ENCODE peak calls at places on chromosomes 12 and 14, in ten cellular contexts. One of them, this sample, is unnamed.

GRCh38 chr14:39376671-39377403 is 55.4 kb downstream of the FBXO33 start:
- DNase-seq in A673: peak; percentile 32
- DNase-seq in hypothalamus: no peak
- DNase-seq in kidney tubule cell: peak; percentile 12
- DNase-seq in activated CD8-positive, alpha-beta memory T cell treated with anti-CD3 and anti-CD28 coated beads for 48 hours: no peak
- DNase-seq in RPMI8226: no peak
- DNase-seq in hepatic stellate cell: no peak
- DNase-seq in CD4-positive, alpha-beta T cell: no peak
- DNase-seq in tibial artery: no peak
- DNase-seq in EH: peak; percentile 52
- DNase-seq in this sample: peak; percentile 21

GRCh38 chr12:31929140-31929526 is 30.1 kb upstream of the RESF1 start:
- DNase-seq in hypothalamus: no peak
- DNase-seq in tibial artery: no peak
- DNase-seq in A673: no peak
- DNase-seq in kidney tubule cell: no peak
- DNase-seq in EH: no peak
- DNase-seq in hepatic stellate cell: no peak
- DNase-seq in RPMI8226: no peak
- DNase-seq in activated CD8-positive, alpha-beta memory T cell treated with anti-CD3 and anti-CD28 coated beads for 48 hours: no peak
- DNase-seq in CD4-positive, alpha-beta T cell: no peak
- DNase-seq in this sample: no peak

GRCh38 chr12:24742378-24742777 is 206.5 kb downstream of the BCAT1 start:
- DNase-seq in hepatic stellate cell: no peak
- DNase-seq in A673: no peak
- DNase-seq in hypothalamus: no peak
- DNase-seq in EH: no peak
- DNase-seq in RPMI8226: peak; percentile 48
- DNase-seq in activated CD8-positive, alpha-beta memory T cell treated with anti-CD3 and anti-CD28 coated beads for 48 hours: no peak
- DNase-seq in kidney tubule cell: no peak
- DNase-seq in CD4-positive, alpha-beta T cell: no peak
- DNase-seq in tibial artery: peak; percentile 67
- DNase-seq in this sample: peak; percentile 65

GRCh38 chr14:53325176-53325806 is 172.2 kb upstream of the DDHD1 start:
- DNase-seq in activated CD8-positive, alpha-beta memory T cell treated with anti-CD3 and anti-CD28 coated beads for 48 hours: no peak
- DNase-seq in hepatic stellate cell: no peak
- DNase-seq in hypothalamus: no peak
- DNase-seq in EH: peak; percentile 10
- DNase-seq in CD4-positive, alpha-beta T cell: no peak
- DNase-seq in kidney tubule cell: no peak
- DNase-seq in RPMI8226: no peak
- DNase-seq in tibial artery: no peak
- DNase-seq in A673: peak; percentile 40
- DNase-seq in this sample: peak; percentile 15

GRCh38 chr14:59897757-59898383 is 22.1 kb upstream of the LRRC9 start:
- DNase-seq in A673: peak; percentile 67
- DNase-seq in hypothalamus: peak; percentile 7
- DNase-seq in kidney tubule cell: peak; percentile 45
- DNase-seq in CD4-positive, alpha-beta T cell: no peak
- DNase-seq in RPMI8226: peak; percentile 9
- DNase-seq in activated CD8-positive, alpha-beta memory T cell treated with anti-CD3 and anti-CD28 coated beads for 48 hours: no peak
- DNase-seq in hepatic stellate cell: peak; percentile 31
- DNase-seq in EH: peak; percentile 7
- DNase-seq in tibial artery: no peak
- DNase-seq in this sample: no peak

GRCh38 chr14:24377660-24378059 is 9.7 kb downstream of the NFATC4 start:
- DNase-seq in RPMI8226: peak; percentile 67
- DNase-seq in A673: no peak
- DNase-seq in hypothalamus: no peak
- DNase-seq in EH: no peak
- DNase-seq in tibial artery: no peak
- DNase-seq in kidney tubule cell: no peak
- DNase-seq in CD4-positive, alpha-beta T cell: no peak
- DNase-seq in activated CD8-positive, alpha-beta memory T cell treated with anti-CD3 and anti-CD28 coated beads for 48 hours: no peak
- DNase-seq in hepatic stellate cell: no peak
- DNase-seq in this sample: no peak

GRCh38 chr14:105856676-105857222 is 330.4 kb downstream of the TMEM121 start:
- DNase-seq in CD4-positive, alpha-beta T cell: no peak
- DNase-seq in A673: no peak
- DNase-seq in hypothalamus: no peak
- DNase-seq in activated CD8-positive, alpha-beta memory T cell treated with anti-CD3 and anti-CD28 coated beads for 48 hours: no peak
- DNase-seq in RPMI8226: no peak
- DNase-seq in tibial artery: peak; percentile 58
- DNase-seq in EH: no peak
- DNase-seq in kidney tubule cell: no peak
- DNase-seq in hepatic stellate cell: no peak
- DNase-seq in this sample: no peak

GRCh38 chr12:77725611-77726010 is 105.1 kb upstream of the NAV3 start:
- DNase-seq in activated CD8-positive, alpha-beta memory T cell treated with anti-CD3 and anti-CD28 coated beads for 48 hours: no peak
- DNase-seq in kidney tubule cell: no peak
- DNase-seq in CD4-positive, alpha-beta T cell: no peak
- DNase-seq in hepatic stellate cell: no peak
- DNase-seq in hypothalamus: no peak
- DNase-seq in tibial artery: no peak
- DNase-seq in A673: no peak
- DNase-seq in RPMI8226: no peak
- DNase-seq in EH: peak; percentile 84
- DNase-seq in this sample: no peak

GRCh38 chr12:106498056-106498455 is 84.7 kb upstream of the RFX4 start:
- DNase-seq in RPMI8226: no peak
- DNase-seq in A673: no peak
- DNase-seq in hepatic stellate cell: no peak
- DNase-seq in hypothalamus: no peak
- DNase-seq in EH: peak; percentile 5
- DNase-seq in tibial artery: no peak
- DNase-seq in CD4-positive, alpha-beta T cell: no peak
- DNase-seq in kidney tubule cell: peak; percentile 8
- DNase-seq in activated CD8-positive, alpha-beta memory T cell treated with anti-CD3 and anti-CD28 coated beads for 48 hours: no peak
- DNase-seq in this sample: peak; percentile 54

GRCh38 chr14:56087824-56088571 is 30.2 kb upstream of the PELI2 start:
- DNase-seq in kidney tubule cell: no peak
- DNase-seq in hepatic stellate cell: no peak
- DNase-seq in A673: no peak
- DNase-seq in tibial artery: no peak
- DNase-seq in EH: peak; percentile 36
- DNase-seq in hypothalamus: no peak
- DNase-seq in activated CD8-positive, alpha-beta memory T cell treated with anti-CD3 and anti-CD28 coated beads for 48 hours: no peak
- DNase-seq in CD4-positive, alpha-beta T cell: no peak
- DNase-seq in RPMI8226: no peak
- DNase-seq in this sample: peak; percentile 57

GRCh38 chr14:30584058-30584630 is 25.2 kb downstream of the G2E3 start:
- DNase-seq in kidney tubule cell: no peak
- DNase-seq in RPMI8226: no peak
- DNase-seq in A673: no peak
- DNase-seq in hypothalamus: no peak
- DNase-seq in CD4-positive, alpha-beta T cell: no peak
- DNase-seq in tibial artery: no peak
- DNase-seq in activated CD8-positive, alpha-beta memory T cell treated with anti-CD3 and anti-CD28 coated beads for 48 hours: no peak
- DNase-seq in EH: peak; percentile 19
- DNase-seq in hepatic stellate cell: no peak
- DNase-seq in this sample: no peak

GRCh38 chr14:81178063-81178462 is 42.7 kb downstream of the GTF2A1 start:
- DNase-seq in EH: no peak
- DNase-seq in activated CD8-positive, alpha-beta memory T cell treated with anti-CD3 and anti-CD28 coated beads for 48 hours: no peak
- DNase-seq in hypothalamus: no peak
- DNase-seq in tibial artery: no peak
- DNase-seq in A673: no peak
- DNase-seq in hepatic stellate cell: no peak
- DNase-seq in RPMI8226: peak; percentile 36
- DNase-seq in kidney tubule cell: no peak
- DNase-seq in CD4-positive, alpha-beta T cell: no peak
- DNase-seq in this sample: no peak

GRCh38 chr12:1838994-1839365 is 18.6 kb downstream of the LRTM2 start:
- DNase-seq in CD4-positive, alpha-beta T cell: no peak
- DNase-seq in hepatic stellate cell: no peak
- DNase-seq in tibial artery: no peak
- DNase-seq in kidney tubule cell: no peak
- DNase-seq in RPMI8226: no peak
- DNase-seq in activated CD8-positive, alpha-beta memory T cell treated with anti-CD3 and anti-CD28 coated beads for 48 hours: no peak
- DNase-seq in A673: no peak
- DNase-seq in hypothalamus: no peak
- DNase-seq in EH: no peak
- DNase-seq in this sample: no peak

GRCh38 chr12:24488906-24489619 is 459.8 kb downstream of the BCAT1 start:
- DNase-seq in kidney tubule cell: no peak
- DNase-seq in CD4-positive, alpha-beta T cell: no peak
- DNase-seq in A673: no peak
- DNase-seq in EH: no peak
- DNase-seq in hypothalamus: no peak
- DNase-seq in activated CD8-positive, alpha-beta memory T cell treated with anti-CD3 and anti-CD28 coated beads for 48 hours: no peak
- DNase-seq in RPMI8226: no peak
- DNase-seq in tibial artery: no peak
- DNase-seq in hepatic stellate cell: no peak
- DNase-seq in this sample: no peak

GRCh38 chr12:114690267-114691135 is 6.5 kb upstream of the TBX3 start:
- DNase-seq in A673: no peak
- DNase-seq in kidney tubule cell: no peak
- DNase-seq in activated CD8-positive, alpha-beta memory T cell treated with anti-CD3 and anti-CD28 coated beads for 48 hours: no peak
- DNase-seq in CD4-positive, alpha-beta T cell: no peak
- DNase-seq in tibial artery: no peak
- DNase-seq in hepatic stellate cell: no peak
- DNase-seq in EH: peak; percentile 18
- DNase-seq in RPMI8226: no peak
- DNase-seq in hypothalamus: no peak
- DNase-seq in this sample: no peak

GRCh38 chr12:77120695-77121094 is 55.3 kb upstream of the E2F7 start:
- DNase-seq in A673: peak; percentile 22
- DNase-seq in EH: peak; percentile 62
- DNase-seq in hypothalamus: no peak
- DNase-seq in RPMI8226: no peak
- DNase-seq in hepatic stellate cell: no peak
- DNase-seq in kidney tubule cell: peak; percentile 69
- DNase-seq in activated CD8-positive, alpha-beta memory T cell treated with anti-CD3 and anti-CD28 coated beads for 48 hours: no peak
- DNase-seq in tibial artery: no peak
- DNase-seq in CD4-positive, alpha-beta T cell: no peak
- DNase-seq in this sample: no peak

GRCh38 chr12:95723693-95724384 is 66.7 kb downstream of the NTN4 start:
- DNase-seq in hepatic stellate cell: no peak
- DNase-seq in A673: peak; percentile 90
- DNase-seq in hypothalamus: no peak
- DNase-seq in EH: peak; percentile 78
- DNase-seq in CD4-positive, alpha-beta T cell: no peak
- DNase-seq in RPMI8226: no peak
- DNase-seq in tibial artery: no peak
- DNase-seq in kidney tubule cell: peak; percentile 35
- DNase-seq in activated CD8-positive, alpha-beta memory T cell treated with anti-CD3 and anti-CD28 coated beads for 48 hours: no peak
- DNase-seq in this sample: no peak

GRCh38 chr12:72098622-72099021 is 160.0 kb downstream of the TPH2 start:
- DNase-seq in hypothalamus: no peak
- DNase-seq in activated CD8-positive, alpha-beta memory T cell treated with anti-CD3 and anti-CD28 coated beads for 48 hours: no peak
- DNase-seq in A673: no peak
- DNase-seq in hepatic stellate cell: no peak
- DNase-seq in tibial artery: no peak
- DNase-seq in EH: peak; percentile 3
- DNase-seq in kidney tubule cell: peak; percentile 48
- DNase-seq in CD4-positive, alpha-beta T cell: no peak
- DNase-seq in RPMI8226: no peak
- DNase-seq in this sample: no peak

GRCh38 chr14:96565811-96566210 is 63.6 kb downstream of the PAPOLA start:
- DNase-seq in hepatic stellate cell: no peak
- DNase-seq in CD4-positive, alpha-beta T cell: no peak
- DNase-seq in activated CD8-positive, alpha-beta memory T cell treated with anti-CD3 and anti-CD28 coated beads for 48 hours: no peak
- DNase-seq in RPMI8226: no peak
- DNase-seq in hypothalamus: no peak
- DNase-seq in kidney tubule cell: no peak
- DNase-seq in tibial artery: no peak
- DNase-seq in A673: no peak
- DNase-seq in EH: no peak
- DNase-seq in this sample: no peak

GRCh38 chr14:105894978-105895881 is 368.8 kb downstream of the TMEM121 start:
- DNase-seq in EH: no peak
- DNase-seq in RPMI8226: no peak
- DNase-seq in A673: no peak
- DNase-seq in tibial artery: peak; percentile 52
- DNase-seq in CD4-positive, alpha-beta T cell: no peak
- DNase-seq in kidney tubule cell: no peak
- DNase-seq in activated CD8-positive, alpha-beta memory T cell treated with anti-CD3 and anti-CD28 coated beads for 48 hours: no peak
- DNase-seq in hepatic stellate cell: no peak
- DNase-seq in hypothalamus: no peak
- DNase-seq in this sample: no peak

GRCh38 chr14:67574806-67575205 is 25.3 kb downstream of the PIGH start:
- DNase-seq in tibial artery: peak; percentile 21
- DNase-seq in CD4-positive, alpha-beta T cell: no peak
- DNase-seq in A673: no peak
- DNase-seq in RPMI8226: no peak
- DNase-seq in hepatic stellate cell: no peak
- DNase-seq in hypothalamus: no peak
- DNase-seq in activated CD8-positive, alpha-beta memory T cell treated with anti-CD3 and anti-CD28 coated beads for 48 hours: no peak
- DNase-seq in EH: no peak
- DNase-seq in kidney tubule cell: no peak
- DNase-seq in this sample: no peak

GRCh38 chr12:43805149-43805856 is 814 bp downstream of the TWF1 start:
- DNase-seq in hepatic stellate cell: no peak
- DNase-seq in tibial artery: no peak
- DNase-seq in RPMI8226: peak; percentile 12
- DNase-seq in activated CD8-positive, alpha-beta memory T cell treated with anti-CD3 and anti-CD28 coated beads for 48 hours: no peak
- DNase-seq in A673: peak; percentile 22
- DNase-seq in EH: no peak
- DNase-seq in kidney tubule cell: peak; percentile 17
- DNase-seq in CD4-positive, alpha-beta T cell: no peak
- DNase-seq in hypothalamus: no peak
- DNase-seq in this sample: no peak

GRCh38 chr14:76514599-76514998 is 138.7 kb downstream of the ESRRB start:
- DNase-seq in CD4-positive, alpha-beta T cell: no peak
- DNase-seq in hypothalamus: no peak
- DNase-seq in activated CD8-positive, alpha-beta memory T cell treated with anti-CD3 and anti-CD28 coated beads for 48 hours: no peak
- DNase-seq in EH: no peak
- DNase-seq in kidney tubule cell: no peak
- DNase-seq in hepatic stellate cell: no peak
- DNase-seq in tibial artery: peak; percentile 21
- DNase-seq in RPMI8226: peak; percentile 11
- DNase-seq in A673: peak; percentile 89
- DNase-seq in this sample: peak; percentile 42

This sample was measured in KBM-7.